ENCODE peak calls at places on chromosome 12, in eight cellular contexts. Y is fibroblast of pulmonary artery, N is left lung, T is neural progenitor cell, Q is spleen, I is BJ, X is heart right ventricle, J is fibroblast of mammary gland. F is an unnamed sample.

GRCh38 chr12:26512213-26512612 is 316.8 kb downstream of the SSPN start:
- DNase-seq in Q (no peak), X (no peak), I (no peak), N (no peak), J (no peak), T (no peak), Y (no peak), F (no peak)

GRCh38 chr12:22459872-22460490 is 84.4 kb downstream of the C2CD5 start:
- DNase-seq in J (peak), I (no peak), N (no peak), Y (peak), X (no peak), Q (no peak), T (peak), F (no peak)

GRCh38 chr12:54328595-54329337 is 3.8 kb downstream of the COPZ1 start:
- DNase-seq in T (no peak), N (no peak), X (no peak), J (no peak), I (no peak), Q (no peak), Y (no peak), F (no peak)

GRCh38 chr12:105330283-105330937 is at the start of gene C12orf75:
- DNase-seq in X (peak), Y (peak), I (no peak), J (peak), T (peak), N (peak), Q (peak), F (no peak)

GRCh38 chr12:728781-729180 is 23.6 kb upstream of the WNK1 start:
- DNase-seq in J (no peak), X (no peak), N (no peak), Y (no peak), T (no peak), Q (no peak), I (no peak), F (no peak)

GRCh38 chr12:42086021-42086420 is 58.7 kb downstream of the GXYLT1 start:
- DNase-seq in Q (no peak), N (no peak), X (no peak), T (no peak), I (no peak), J (peak), Y (peak), F (no peak)

GRCh38 chr12:3491938-3492867 is 1.2 kb downstream of the PRMT8 start:
- DNase-seq in Q (no peak), N (peak), T (peak), J (peak), Y (peak), X (peak), I (no peak), F (no peak)

GRCh38 chr12:42124764-42125371 is 19.8 kb downstream of the GXYLT1 start:
- DNase-seq in T (no peak), X (no peak), N (no peak), I (no peak), Y (no peak), Q (no peak), J (no peak), F (no peak)

GRCh38 chr12:26680724-26681455 is 152.1 kb downstream of the ITPR2 start:
- DNase-seq in T (no peak), N (no peak), Y (peak), X (no peak), I (no peak), J (peak), Q (no peak), F (no peak)

GRCh38 chr12:111448831-111449790 is 43.4 kb downstream of the SH2B3 start:
- DNase-seq in N (no peak), Y (no peak), Q (no peak), T (no peak), J (no peak), I (no peak), X (no peak), F (no peak)

GRCh38 chr12:67786086-67786485 is 137.5 kb downstream of the DYRK2 start:
- DNase-seq in I (no peak), N (no peak), Q (no peak), X (no peak), J (no peak), T (no peak), Y (no peak), F (no peak)

GRCh38 chr12:17652436-17652835 is 437.6 kb downstream of the RERGL start:
- DNase-seq in Y (no peak), N (no peak), T (no peak), J (no peak), X (no peak), Q (no peak), I (no peak), F (no peak)

GRCh38 chr12:75635606-75636444 is 124.4 kb upstream of the KRR1 start:
- DNase-seq in Y (peak), J (peak), T (no peak), X (no peak), N (no peak), I (peak), Q (no peak), F (no peak)

GRCh38 chr12:128753438-128753837 is 70.3 kb downstream of the SLC15A4 start:
- DNase-seq in N (no peak), I (no peak), J (no peak), T (peak), Q (no peak), Y (no peak), X (no peak), F (no peak)

GRCh38 chr12:132560421-132560830 is 50.0 kb downstream of the LRCOL1 start:
- DNase-seq in N (no peak), I (no peak), Y (no peak), X (no peak), J (no peak), Q (peak), T (peak), F (no peak)

GRCh38 chr12:69027411-69027811 is 94.4 kb upstream of the CPM start:
- DNase-seq in Y (peak), X (no peak), I (no peak), T (no peak), J (peak), N (no peak), Q (no peak), F (no peak)

GRCh38 chr12:124747426-124748161 is 116.1 kb downstream of the SCARB1 start:
- DNase-seq in X (no peak), T (no peak), N (no peak), I (peak), Q (no peak), Y (peak), J (peak), F (no peak)

GRCh38 chr12:101803978-101804377 is 26.8 kb downstream of the GNPTAB start:
- DNase-seq in I (no peak), X (no peak), T (no peak), N (no peak), J (no peak), Q (no peak), Y (no peak), F (no peak)

GRCh38 chr12:122659579-122659978 is 43.6 kb downstream of the HCAR2 start:
- DNase-seq in Y (no peak), I (no peak), N (no peak), J (no peak), Q (no peak), X (no peak), T (no peak), F (no peak)

GRCh38 chr12:124445121-124445718 is 122.2 kb downstream of the NCOR2 start:
- DNase-seq in Q (no peak), X (peak), Y (no peak), T (peak), N (peak), J (no peak), I (no peak), F (no peak)

GRCh38 chr12:1706284-1707016 is 15.6 kb downstream of the ADIPOR2 start:
- DNase-seq in Q (no peak), Y (peak), N (no peak), J (peak), X (no peak), T (no peak), I (no peak), F (no peak)

GRCh38 chr12:90801776-90802175 is 153.2 kb downstream of the CCER1 start:
- DNase-seq in N (no peak), J (peak), T (no peak), Q (no peak), Y (peak), X (no peak), I (no peak), F (no peak)

GRCh38 chr12:123805119-123805518 is 43.0 kb downstream of the DNAH10 start:
- DNase-seq in Y (no peak), N (no peak), T (no peak), I (no peak), Q (no peak), X (no peak), J (no peak), F (peak)

GRCh38 chr12:89353823-89354629 is 1.7 kb upstream of the DUSP6 start:
- DNase-seq in I (no peak), X (peak), T (peak), J (peak), Q (peak), N (peak), Y (peak), F (no peak)

GRCh38 chr12:87196329-87196728 is 832.9 kb downstream of the C12orf50 start:
- DNase-seq in N (no peak), J (peak), Y (peak), X (no peak), I (no peak), Q (no peak), T (no peak), F (no peak)

GRCh38 chr12:54207539-54208267 is 18.9 kb upstream of the SMUG1 start:
- DNase-seq in Y (peak), J (peak), T (peak), X (peak), I (no peak), N (peak), Q (peak), F (no peak)

GRCh38 chr12:125755512-125755911 is 690.3 kb downstream of the AACS start:
- DNase-seq in Q (no peak), T (no peak), Y (no peak), X (no peak), N (no peak), J (no peak), I (no peak), F (no peak)

GRCh38 chr12:66717049-66717448 is 38.2 kb upstream of the GRIP1 start:
- DNase-seq in T (no peak), Y (no peak), X (no peak), N (no peak), Q (no peak), J (no peak), I (no peak), F (no peak)

GRCh38 chr12:12550277-12550676 is 12.4 kb downstream of the DUSP16 start:
- DNase-seq in I (no peak), J (no peak), T (no peak), Y (no peak), Q (no peak), X (no peak), N (no peak), F (no peak)

GRCh38 chr12:131229426-131230339 is 276.0 kb downstream of the ADGRD1 start:
- DNase-seq in J (no peak), N (peak), Q (peak), Y (no peak), X (peak), T (peak), I (no peak), F (no peak)
- TF ChIP-seq CTCF in J (no peak), N (no peak), Q (no peak), Y (no peak), X (no peak), T (peak), I (no peak), F (no peak)

GRCh38 chr12:49200882-49201594 is 12.2 kb upstream of the TUBA1A start:
- DNase-seq in J (peak), Q (no peak), Y (peak), N (no peak), I (peak), X (no peak), T (no peak), F (peak)

GRCh38 chr12:49206389-49206788 is 17.5 kb upstream of the TUBA1A start:
- DNase-seq in Q (no peak), J (no peak), N (no peak), T (no peak), X (no peak), I (no peak), Y (no peak), F (no peak)

GRCh38 chr12:49198431-49199155 is 9.7 kb upstream of the TUBA1A start:
- DNase-seq in N (no peak), Y (peak), Q (no peak), I (no peak), X (peak), T (peak), J (peak), F (no peak)

DNA sequence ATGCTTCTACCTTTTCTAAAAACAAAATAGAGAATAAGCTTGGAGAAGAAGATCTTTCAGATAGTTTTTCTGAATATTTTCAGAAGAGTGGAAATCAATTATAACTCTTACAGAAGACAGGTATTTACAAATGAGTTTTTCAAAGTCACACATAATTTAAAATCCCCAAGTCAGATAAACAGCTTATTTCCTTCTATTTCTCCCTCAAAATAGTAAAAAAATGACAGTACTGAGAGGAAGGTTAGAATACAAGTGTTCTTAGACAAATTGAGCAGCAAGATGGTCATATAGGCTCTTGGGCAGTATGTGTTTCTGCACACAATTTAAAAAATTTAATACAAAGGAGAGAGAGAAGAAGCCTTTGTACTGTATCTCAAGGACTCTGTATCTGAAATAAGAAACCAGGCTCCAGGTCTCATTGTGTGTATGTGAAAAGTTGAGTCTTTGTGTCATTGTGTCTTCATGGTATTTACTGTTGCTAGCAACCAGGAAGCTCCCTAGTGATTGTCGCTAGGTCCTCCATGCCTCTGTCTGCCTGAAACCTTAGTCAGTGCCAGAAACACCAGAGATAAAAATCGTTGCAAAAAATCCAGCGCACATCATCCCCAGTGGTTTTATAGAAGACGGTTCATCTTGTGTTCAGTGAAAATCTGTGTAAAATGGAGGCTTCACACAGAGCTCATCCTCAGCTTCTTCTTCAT is 12.9 kb upstream of the TUBA1A start:
- DNase-seq in J (peak), Y (peak), I (no peak), T (peak), N (no peak), X (no peak), Q (no peak), F (peak)
- H3K4me3 ChIP-seq in J (no peak), Y (no peak), I (no peak), T (no peak), N (no peak), X (no peak), Q (no peak), F (no peak)

GRCh38 chr12:30457621-30458289 is 237.9 kb downstream of the IPO8 start:
- DNase-seq in J (peak), X (no peak), N (no peak), Y (peak), Q (no peak), T (peak), I (peak), F (peak)
- TF ChIP-seq CTCF in J (peak), X (peak), N (no peak), Y (peak), Q (peak), T (peak), I (peak), F (peak)

GRCh38 chr12:56684745-56685369 is 3.2 kb downstream of the PTGES3 start:
- DNase-seq in J (no peak), T (no peak), I (no peak), N (no peak), Q (peak), Y (no peak), X (no peak), F (no peak)
- H3K4me3 ChIP-seq in J (peak), T (peak), I (peak), N (peak), Q (peak), Y (peak), X (peak), F (peak)

DNA sequence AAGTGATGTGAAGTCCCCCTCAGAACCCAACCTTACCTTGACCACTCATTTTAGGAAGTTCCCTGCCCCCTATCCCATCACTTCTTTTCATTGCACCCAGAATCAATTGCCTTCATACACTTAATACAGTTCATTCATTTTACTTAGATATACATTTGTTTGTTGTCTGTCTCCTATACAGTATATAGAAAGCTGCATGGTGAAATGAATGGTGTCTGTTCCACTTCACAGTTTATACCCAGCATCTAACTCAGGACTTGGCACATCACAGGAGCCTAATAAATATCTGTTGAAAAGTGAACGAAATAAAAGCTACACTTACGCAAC is 38.3 kb upstream of the TXNRD1 start:
- DNase-seq in T (no peak), I (no peak), N (no peak), Q (no peak), Y (no peak), J (no peak), X (no peak), F (no peak)
- TF ChIP-seq CTCF in T (no peak), I (no peak), N (no peak), Q (no peak), Y (no peak), J (no peak), X (no peak), F (no peak)

GRCh38 chr12:117836476-117836875 is 132.3 kb downstream of the KSR2 start:
- DNase-seq in Q (no peak), Y (no peak), J (no peak), X (no peak), T (no peak), I (no peak), N (no peak), F (no peak)
- H3K4me3 ChIP-seq in Q (no peak), Y (no peak), J (no peak), X (no peak), T (no peak), I (no peak), N (no peak), F (no peak)